ENCODE peak calls at places on chromosomes 5 and 9, in five cellular contexts. One of them, this sample, is unnamed.

GRCh38 chr5:131279209-131279608 is 15.4 kb downstream of the CDC42SE2 start:
- DNase-seq in CD8-positive, alpha-beta T cell: no peak
- DNase-seq in cardiac muscle cell: no peak
- DNase-seq in tibial artery: no peak
- DNase-seq in prostate gland: no peak
- DNase-seq in this sample: no peak

GRCh38 chr5:54743997-54744788 is 226.6 kb downstream of the SNX18 start:
- DNase-seq in cardiac muscle cell: peak
- DNase-seq in prostate gland: no peak
- DNase-seq in tibial artery: no peak
- DNase-seq in CD8-positive, alpha-beta T cell: peak
- DNase-seq in this sample: peak

GRCh38 chr9:88953401-88954029 is 37.8 kb upstream of the S1PR3 start:
- DNase-seq in cardiac muscle cell: peak
- DNase-seq in prostate gland: no peak
- DNase-seq in tibial artery: no peak
- DNase-seq in CD8-positive, alpha-beta T cell: no peak
- DNase-seq in this sample: no peak

GRCh38 chr9:116493183-116493582 is 193.9 kb upstream of the TRIM32 start:
- DNase-seq in cardiac muscle cell: no peak
- DNase-seq in tibial artery: no peak
- DNase-seq in CD8-positive, alpha-beta T cell: no peak
- DNase-seq in prostate gland: no peak
- DNase-seq in this sample: no peak

GRCh38 chr5:74093501-74093993 is 467.6 kb downstream of the ARHGEF28 start:
- DNase-seq in cardiac muscle cell: no peak
- DNase-seq in prostate gland: no peak
- DNase-seq in CD8-positive, alpha-beta T cell: no peak
- DNase-seq in tibial artery: no peak
- DNase-seq in this sample: no peak

GRCh38 chr9:96057155-96057554 is 181.7 kb downstream of the ERCC6L2 start:
- DNase-seq in tibial artery: no peak
- DNase-seq in prostate gland: no peak
- DNase-seq in CD8-positive, alpha-beta T cell: no peak
- DNase-seq in cardiac muscle cell: no peak
- DNase-seq in this sample: no peak

GRCh38 chr9:125863920-125864319 is 116.7 kb downstream of the PBX3 start:
- DNase-seq in prostate gland: no peak
- DNase-seq in CD8-positive, alpha-beta T cell: no peak
- DNase-seq in cardiac muscle cell: no peak
- DNase-seq in tibial artery: no peak
- DNase-seq in this sample: no peak

GRCh38 chr5:128536861-128537305 is 1.2 kb downstream of the FBN2 start:
- DNase-seq in cardiac muscle cell: peak
- DNase-seq in prostate gland: no peak
- DNase-seq in tibial artery: no peak
- DNase-seq in CD8-positive, alpha-beta T cell: no peak
- DNase-seq in this sample: no peak

GRCh38 chr5:108801776-108802175 is 54.1 kb downstream of the FER start:
- DNase-seq in cardiac muscle cell: peak
- DNase-seq in prostate gland: no peak
- DNase-seq in tibial artery: no peak
- DNase-seq in CD8-positive, alpha-beta T cell: no peak
- DNase-seq in this sample: peak

GRCh38 chr9:126528111-126528510 is 85.6 kb upstream of the LMX1B start:
- DNase-seq in tibial artery: no peak
- DNase-seq in cardiac muscle cell: no peak
- DNase-seq in prostate gland: no peak
- DNase-seq in CD8-positive, alpha-beta T cell: no peak
- DNase-seq in this sample: no peak

GRCh38 chr9:94681508-94681907 is 42.2 kb upstream of the FBP1 start:
- DNase-seq in tibial artery: peak
- DNase-seq in prostate gland: peak
- DNase-seq in CD8-positive, alpha-beta T cell: peak
- DNase-seq in cardiac muscle cell: peak
- DNase-seq in this sample: peak

GRCh38 chr5:176995896-176996767 is 10.4 kb downstream of the UIMC1 start:
- DNase-seq in cardiac muscle cell: peak
- DNase-seq in tibial artery: no peak
- DNase-seq in CD8-positive, alpha-beta T cell: no peak
- DNase-seq in prostate gland: no peak
- DNase-seq in this sample: no peak

GRCh38 chr5:31231171-31231570 is 37.7 kb downstream of the CDH6 start:
- DNase-seq in tibial artery: no peak
- DNase-seq in prostate gland: no peak
- DNase-seq in cardiac muscle cell: peak
- DNase-seq in CD8-positive, alpha-beta T cell: no peak
- DNase-seq in this sample: no peak

GRCh38 chr9:35033101-35033500 is 39.3 kb downstream of the VCP start:
- DNase-seq in prostate gland: no peak
- DNase-seq in tibial artery: no peak
- DNase-seq in CD8-positive, alpha-beta T cell: no peak
- DNase-seq in cardiac muscle cell: no peak
- DNase-seq in this sample: no peak

DNA sequence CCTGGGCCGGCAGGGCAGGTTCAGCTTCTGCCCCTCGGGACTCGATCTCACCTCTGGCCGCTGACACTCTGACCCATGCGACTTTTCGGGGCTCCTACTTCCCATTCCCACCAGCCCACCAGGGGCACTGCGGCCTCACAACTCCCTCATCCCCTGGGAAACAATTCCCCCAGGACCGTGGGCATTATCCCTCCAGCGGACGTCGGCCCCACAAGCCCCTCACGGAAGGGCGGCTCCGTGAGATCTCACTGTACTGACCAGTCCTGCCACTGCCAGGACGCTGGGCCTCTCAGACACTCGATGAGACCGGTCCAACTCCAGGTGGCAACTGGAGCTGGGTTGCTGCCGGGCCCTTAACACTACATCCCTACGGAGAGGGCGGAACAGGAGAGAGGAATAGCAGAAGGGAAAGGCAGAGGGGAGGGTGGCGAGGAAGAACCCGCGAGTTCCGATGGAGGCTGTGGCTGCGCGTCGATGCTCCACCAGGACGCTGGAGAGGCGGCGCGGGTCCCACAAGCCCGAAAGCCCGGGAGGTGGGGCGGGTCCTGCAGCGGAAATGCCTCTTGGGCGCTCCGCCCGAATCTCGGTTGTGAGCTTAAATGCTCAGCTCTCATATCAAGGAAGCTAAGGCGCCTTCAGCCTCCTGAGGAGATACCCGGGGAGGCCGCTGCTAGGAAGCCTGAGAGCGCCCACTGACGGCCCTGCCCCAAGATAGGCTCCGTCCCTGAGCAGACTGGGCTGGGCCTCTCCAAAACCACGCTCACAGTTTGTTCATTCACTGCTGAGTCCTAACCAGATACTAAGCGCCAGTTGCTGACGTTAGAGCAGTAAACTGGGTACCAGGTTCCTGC is 36.3 kb downstream of the VCP start:
- DNase-seq in prostate gland: no peak
- DNase-seq in tibial artery: no peak
- DNase-seq in CD8-positive, alpha-beta T cell: peak
- DNase-seq in cardiac muscle cell: peak
- DNase-seq in this sample: no peak
- TF ChIP-seq CTCF in prostate gland: no peak
- TF ChIP-seq CTCF in tibial artery: no peak
- TF ChIP-seq CTCF in CD8-positive, alpha-beta T cell: no peak
- TF ChIP-seq CTCF in cardiac muscle cell: peak
- TF ChIP-seq CTCF in this sample: no peak

GRCh38 chr5:96807099-96807654 is 568 bp downstream of the ERAP1 start:
- DNase-seq in CD8-positive, alpha-beta T cell: no peak
- DNase-seq in prostate gland: peak
- DNase-seq in cardiac muscle cell: peak
- DNase-seq in tibial artery: peak
- DNase-seq in this sample: no peak
- TF ChIP-seq CTCF in CD8-positive, alpha-beta T cell: no peak
- TF ChIP-seq CTCF in prostate gland: no peak
- TF ChIP-seq CTCF in cardiac muscle cell: no peak
- TF ChIP-seq CTCF in tibial artery: no peak
- TF ChIP-seq CTCF in this sample: no peak

DNA sequence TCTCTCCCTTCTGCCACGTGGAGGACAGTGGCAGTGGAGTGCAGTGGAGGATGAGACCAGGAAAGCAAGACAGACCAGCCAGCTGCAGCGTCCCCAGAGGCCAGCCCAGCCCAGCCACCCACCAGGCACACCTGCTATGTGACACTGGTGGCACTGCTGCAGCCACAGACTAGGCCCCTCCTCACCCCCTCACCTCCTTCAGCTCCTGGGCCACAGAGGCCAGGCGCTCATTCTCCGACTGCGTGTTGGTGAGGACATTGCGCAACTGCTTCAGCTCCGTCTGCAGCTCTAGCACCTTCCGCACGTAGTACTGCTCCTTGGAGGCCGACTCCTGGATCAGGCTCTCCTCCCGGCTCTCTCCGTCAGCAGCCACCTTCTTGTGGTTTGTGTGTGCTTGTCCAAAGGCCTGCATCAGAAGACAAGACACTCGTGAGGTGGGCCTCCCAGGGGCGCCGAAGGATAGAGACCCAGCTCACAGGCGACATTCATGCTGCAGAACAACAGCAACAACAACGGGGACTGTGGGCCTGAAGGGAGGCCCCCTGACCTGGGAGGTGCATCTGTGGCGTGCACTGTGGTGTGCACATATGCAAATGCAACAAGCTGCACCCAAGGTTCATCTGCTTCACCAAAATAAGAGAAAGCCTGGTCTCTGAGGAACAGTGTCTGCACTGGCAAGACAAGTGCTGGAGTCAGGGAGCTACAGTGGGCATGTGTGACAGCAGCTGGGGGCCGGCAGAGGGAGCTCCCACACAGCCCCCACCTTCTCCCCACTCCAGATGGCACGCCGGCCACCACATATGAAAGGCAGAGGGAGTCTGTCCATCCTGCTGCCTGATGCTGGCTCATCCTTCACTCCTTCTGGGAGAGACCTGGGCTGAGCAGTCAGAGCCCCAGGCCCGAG is 35.5 kb downstream of the BICD2 start:
- DNase-seq in tibial artery: no peak
- DNase-seq in CD8-positive, alpha-beta T cell: no peak
- DNase-seq in cardiac muscle cell: no peak
- DNase-seq in prostate gland: no peak
- DNase-seq in this sample: no peak
- TF ChIP-seq CTCF in tibial artery: peak
- TF ChIP-seq CTCF in CD8-positive, alpha-beta T cell: no peak
- TF ChIP-seq CTCF in cardiac muscle cell: peak
- TF ChIP-seq CTCF in prostate gland: peak
- TF ChIP-seq CTCF in this sample: peak

DNA sequence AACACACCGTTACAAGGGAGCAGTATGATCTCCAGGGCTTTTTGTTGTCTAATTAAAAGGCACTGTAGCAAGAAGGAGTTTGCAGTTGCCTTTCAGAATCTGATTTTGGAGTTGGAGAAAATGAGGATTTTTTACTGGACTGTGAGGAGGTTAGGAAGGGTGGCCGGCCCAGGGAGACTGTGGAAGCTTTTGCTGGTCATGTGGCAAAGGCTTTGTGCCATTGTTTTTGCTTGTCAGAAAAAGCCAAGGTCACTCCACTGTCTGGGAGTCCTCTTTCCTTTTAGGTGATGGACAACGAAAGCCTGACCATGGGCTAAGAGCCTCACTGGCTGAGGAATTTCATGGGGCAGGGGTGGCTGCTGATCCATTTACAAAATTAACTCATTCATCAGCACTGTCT is 10.3 kb upstream of the WHRN start:
- DNase-seq in cardiac muscle cell: no peak
- DNase-seq in prostate gland: no peak
- DNase-seq in CD8-positive, alpha-beta T cell: no peak
- DNase-seq in tibial artery: no peak
- DNase-seq in this sample: no peak
- TF ChIP-seq CTCF in cardiac muscle cell: no peak
- TF ChIP-seq CTCF in prostate gland: no peak
- TF ChIP-seq CTCF in CD8-positive, alpha-beta T cell: no peak
- TF ChIP-seq CTCF in tibial artery: no peak
- TF ChIP-seq CTCF in this sample: no peak

GRCh38 chr5:36068751-36069281 is 2.1 kb upstream of the UGT3A2 start:
- DNase-seq in tibial artery: no peak
- DNase-seq in cardiac muscle cell: no peak
- DNase-seq in CD8-positive, alpha-beta T cell: no peak
- DNase-seq in prostate gland: no peak
- DNase-seq in this sample: no peak

GRCh38 chr5:36078430-36078829 is 11.7 kb upstream of the UGT3A2 start:
- DNase-seq in cardiac muscle cell: no peak
- DNase-seq in CD8-positive, alpha-beta T cell: no peak
- DNase-seq in tibial artery: no peak
- DNase-seq in prostate gland: no peak
- DNase-seq in this sample: no peak

GRCh38 chr5:36079200-36079761 is 12.6 kb upstream of the UGT3A2 start:
- DNase-seq in prostate gland: no peak
- DNase-seq in tibial artery: no peak
- DNase-seq in CD8-positive, alpha-beta T cell: no peak
- DNase-seq in cardiac muscle cell: peak
- DNase-seq in this sample: no peak

GRCh38 chr5:36070687-36071571 is 4.2 kb upstream of the UGT3A2 start:
- DNase-seq in prostate gland: no peak
- DNase-seq in CD8-positive, alpha-beta T cell: no peak
- DNase-seq in cardiac muscle cell: no peak
- DNase-seq in tibial artery: no peak
- DNase-seq in this sample: no peak

DNA sequence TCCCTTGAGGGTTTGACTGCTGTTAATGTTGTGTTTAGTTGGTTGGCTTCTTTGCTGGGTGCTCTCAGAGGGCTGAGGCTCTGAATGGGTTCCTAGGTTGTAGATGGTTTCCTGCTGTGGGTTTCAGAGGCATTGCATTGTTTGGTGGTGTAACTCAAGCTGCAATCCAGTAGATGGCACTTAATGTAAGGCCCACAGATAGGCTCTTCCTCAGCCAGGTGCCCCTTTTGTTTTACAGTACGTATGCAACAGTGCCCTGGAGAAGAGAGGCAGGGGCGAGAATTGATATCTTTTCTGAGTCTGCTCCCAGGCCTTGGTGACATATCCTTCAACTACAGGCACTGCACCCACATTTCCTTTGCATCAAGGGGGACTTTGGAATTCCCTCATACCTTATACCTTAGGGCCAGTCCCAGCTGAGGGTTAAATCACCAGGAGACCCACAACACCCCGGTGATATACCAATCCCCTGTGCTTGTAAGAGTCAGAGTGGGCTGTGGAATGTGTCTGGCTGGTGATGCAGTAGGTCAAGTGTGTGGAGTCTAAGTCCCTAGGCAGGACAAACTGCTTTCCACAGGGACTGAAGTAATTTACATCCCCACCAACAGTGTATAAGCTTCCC is 7.0 kb upstream of the UGT3A2 start:
- DNase-seq in cardiac muscle cell: peak
- DNase-seq in CD8-positive, alpha-beta T cell: no peak
- DNase-seq in tibial artery: no peak
- DNase-seq in prostate gland: no peak
- DNase-seq in this sample: no peak
- TF ChIP-seq CTCF in cardiac muscle cell: peak
- TF ChIP-seq CTCF in CD8-positive, alpha-beta T cell: no peak
- TF ChIP-seq CTCF in tibial artery: no peak
- TF ChIP-seq CTCF in prostate gland: no peak
- TF ChIP-seq CTCF in this sample: peak

DNA sequence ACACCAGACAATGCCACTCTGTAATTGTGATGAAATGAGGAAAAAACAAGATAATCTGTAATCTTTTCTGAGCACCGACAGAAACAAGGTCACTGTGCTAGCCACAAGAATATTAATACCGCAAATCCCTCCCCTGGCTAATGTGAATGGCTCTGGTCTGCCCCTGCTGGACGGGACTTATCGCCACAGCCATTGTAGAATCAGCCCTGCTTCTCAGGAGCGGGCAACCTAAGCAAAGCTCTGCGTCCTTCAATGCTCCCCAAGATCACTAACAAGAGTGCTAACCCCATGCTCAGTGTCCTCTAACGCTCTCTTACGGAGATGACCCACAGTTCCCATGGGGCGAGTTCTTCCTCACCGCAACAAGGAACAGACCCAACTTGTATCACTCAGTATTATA is 42.7 kb downstream of the OR2V1 start:
- DNase-seq in tibial artery: no peak
- DNase-seq in cardiac muscle cell: no peak
- DNase-seq in prostate gland: no peak
- DNase-seq in CD8-positive, alpha-beta T cell: no peak
- DNase-seq in this sample: no peak
- TF ChIP-seq CTCF in tibial artery: no peak
- TF ChIP-seq CTCF in cardiac muscle cell: peak
- TF ChIP-seq CTCF in prostate gland: no peak
- TF ChIP-seq CTCF in CD8-positive, alpha-beta T cell: no peak
- TF ChIP-seq CTCF in this sample: peak

This sample was measured in kidney epithelial cell.